ENCODE peak calls at places on chromosomes 1 and 21, in four cellular contexts. I, U, H and J are unnamed samples.

GRCh38 chr21:32411366-32412161 is 942 bp upstream of the EVA1C start:
- DNase-seq in I (peak), U (no peak), H (peak), J (peak)

GRCh38 chr1:226989081-226989747 is 49.1 kb downstream of the COQ8A start:
- DNase-seq in I (no peak), U (no peak), H (no peak), J (no peak)

GRCh38 chr1:5477716-5478115 is 514.5 kb downstream of the NPHP4 start:
- DNase-seq in I (no peak), U (no peak), H (no peak), J (no peak)

GRCh38 chr1:213070399-213070798 is 19.4 kb downstream of the RPS6KC1 start:
- DNase-seq in I (peak), U (peak), H (peak), J (no peak)

GRCh38 chr21:32007461-32007860 is 134.6 kb downstream of the HUNK start:
- DNase-seq in I (no peak), U (no peak), H (no peak), J (no peak)

GRCh38 chr1:116128669-116129068 is 17.5 kb downstream of the MAB21L3 start:
- DNase-seq in I (no peak), U (no peak), H (no peak), J (no peak)

GRCh38 chr1:151617995-151618394 is 6.1 kb downstream of the SNX27 start:
- DNase-seq in I (no peak), U (no peak), H (no peak), J (no peak)

GRCh38 chr1:63915121-63915520 is 141.3 kb downstream of the ROR1 start:
- DNase-seq in I (no peak), U (peak), H (peak), J (no peak)

GRCh38 chr1:3606779-3607702 is 4.3 kb downstream of the MEGF6 start:
- DNase-seq in I (no peak), U (no peak), H (no peak), J (no peak)

GRCh38 chr21:24840287-24840686 is 767.0 kb downstream of the MRPL39 start:
- DNase-seq in I (no peak), U (no peak), H (no peak), J (peak)

GRCh38 chr1:44677201-44677520 is 2.6 kb downstream of the ARMH1 start:
- DNase-seq in I (peak), U (peak), H (peak), J (no peak)

GRCh38 chr1:1889090-1889750 is 1.7 kb downstream of the GNB1 start:
- DNase-seq in I (no peak), U (no peak), H (no peak), J (no peak)

GRCh38 chr1:30650038-30650958 is 73.1 kb downstream of the MATN1 start:
- DNase-seq in I (no peak), U (no peak), H (peak), J (no peak)

GRCh38 chr1:150703427-150703826 is 6.5 kb upstream of the GOLPH3L start:
- DNase-seq in I (no peak), U (no peak), H (no peak), J (no peak)

GRCh38 chr1:193438771-193439170 is 252.4 kb upstream of the B3GALT2 start:
- DNase-seq in I (no peak), U (no peak), H (no peak), J (no peak)

GRCh38 chr1:54993140-54993539 is 5.6 kb upstream of the BSND start:
- DNase-seq in I (no peak), U (no peak), H (no peak), J (no peak)

GRCh38 chr1:207938016-207938415 is 27.1 kb upstream of the CD34 start:
- DNase-seq in I (no peak), U (peak), H (no peak), J (no peak)

GRCh38 chr1:10694274-10694632 is 102.2 kb downstream of the CASZ1 start:
- DNase-seq in I (no peak), U (no peak), H (no peak), J (no peak)

GRCh38 chr1:154849645-154850131 is 20.4 kb downstream of the KCNN3 start:
- DNase-seq in I (no peak), U (no peak), H (no peak), J (no peak)

GRCh38 chr1:44660176-44660575 is 14.1 kb downstream of the TMEM53 start:
- DNase-seq in I (no peak), U (no peak), H (peak), J (no peak)

GRCh38 chr1:3019516-3020051 is 1.7 kb upstream of the ACTRT2 start:
- DNase-seq in I (no peak), U (no peak), H (no peak), J (no peak)

GRCh38 chr21:39051561-39051949 is 131.7 kb downstream of the PSMG1 start:
- DNase-seq in I (no peak), U (no peak), H (no peak), J (no peak)

GRCh38 chr1:244964112-244964971 is 100.0 kb upstream of the HNRNPU start:
- DNase-seq in I (no peak), U (peak), H (peak), J (no peak)

GRCh38 chr1:213623862-213624261 is 363.9 kb upstream of the PROX1 start:
- DNase-seq in I (no peak), U (no peak), H (no peak), J (no peak)

GRCh38 chr21:40143822-40144525 is 276.7 kb downstream of the PCP4 start:
- DNase-seq in I (peak), U (peak), H (peak), J (peak)

GRCh38 chr21:42047821-42048613 is 23.1 kb upstream of the UMODL1 start:
- DNase-seq in I (no peak), U (no peak), H (no peak), J (no peak)

GRCh38 chr1:75134939-75135828 is 996 bp downstream of the LHX8 start:
- DNase-seq in I (no peak), U (no peak), H (peak), J (peak)

GRCh38 chr1:204317170-204317569 is 42.6 kb downstream of the PLEKHA6 start:
- DNase-seq in I (no peak), U (no peak), H (no peak), J (no peak)

GRCh38 chr21:16420086-16420724 is 690.4 kb downstream of the USP25 start:
- DNase-seq in I (no peak), U (peak), H (peak), J (no peak)

GRCh38 chr1:34863501-34863900 is 4.0 kb upstream of the SMIM12 start:
- DNase-seq in I (no peak), U (no peak), H (no peak), J (no peak)

GRCh38 chr1:26015358-26015757 is 6.2 kb upstream of the EXTL1 start:
- DNase-seq in I (no peak), U (peak), H (no peak), J (no peak)

GRCh38 chr1:8937701-8938100 is 8.0 kb upstream of the CA6 start:
- DNase-seq in I (no peak), U (no peak), H (no peak), J (no peak)

DNA sequence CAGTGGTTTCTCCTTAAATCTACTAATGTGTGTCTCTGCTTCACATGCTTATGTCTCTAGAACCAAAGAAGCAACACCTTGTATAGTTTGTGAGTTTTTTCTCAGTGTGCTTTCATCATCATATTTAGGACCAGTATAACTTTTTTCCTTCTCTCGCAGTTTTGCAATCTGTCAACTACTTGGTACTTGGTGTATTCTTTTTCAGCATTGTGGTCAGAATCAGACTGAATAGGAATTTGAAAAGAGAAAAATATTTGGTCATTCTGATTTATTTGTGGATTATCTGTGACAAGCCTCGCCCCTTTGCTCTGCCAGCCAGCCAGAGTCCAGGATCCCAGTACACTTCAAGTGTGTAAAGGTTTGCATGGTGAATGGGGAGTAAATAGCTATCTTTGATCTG is 122.3 kb downstream of the C1orf21 start:
- DNase-seq in I (no peak), U (no peak), H (no peak), J (no peak)
- TF ChIP-seq FOXJ3 in I (no peak), U (no peak), H (no peak), J (no peak)

DNA sequence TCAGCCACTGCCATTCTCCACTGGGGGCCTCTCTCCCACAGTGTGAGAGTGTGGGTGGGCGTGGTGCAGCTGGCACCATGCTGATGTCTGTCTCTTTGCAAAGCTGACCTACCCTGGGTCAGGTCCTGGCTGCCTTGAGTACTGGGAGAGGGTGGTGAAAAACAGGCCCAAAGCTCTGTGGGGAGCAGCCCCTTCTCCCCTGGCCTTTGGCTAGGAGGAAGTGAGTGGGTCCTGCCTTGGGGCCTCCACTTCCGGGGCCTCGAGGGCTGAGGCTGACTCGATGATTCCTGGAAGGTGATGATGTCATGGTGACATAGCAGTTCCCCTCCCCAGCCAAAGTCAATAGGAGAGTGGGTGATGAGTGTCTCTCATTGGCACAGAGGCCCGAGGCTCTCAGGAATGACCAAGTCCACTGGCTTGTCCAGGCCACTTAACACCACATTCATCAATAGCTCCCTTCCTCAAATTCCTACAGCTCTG is 53.0 kb downstream of the IER5 start:
- DNase-seq in I (peak), U (no peak), H (no peak), J (no peak)
- TF ChIP-seq USF2 in I (no peak), U (no peak), H (no peak), J (no peak)

GRCh38 chr1:187840557-187840956 is 1011.8 kb downstream of the PLA2G4A start:
- DNase-seq in I (no peak), U (no peak), H (no peak), J (no peak)

GRCh38 chr1:187839873-187840272 is 1011.1 kb downstream of the PLA2G4A start:
- DNase-seq in I (no peak), U (no peak), H (no peak), J (no peak)

GRCh38 chr1:187838335-187839293 is 1009.9 kb downstream of the PLA2G4A start:
- DNase-seq in I (no peak), U (no peak), H (no peak), J (no peak)

GRCh38 chr1:187844313-187844712 is 1015.6 kb downstream of the PLA2G4A start:
- DNase-seq in I (no peak), U (no peak), H (no peak), J (no peak)

GRCh38 chr1:187842406-187843165 is 1013.8 kb downstream of the PLA2G4A start:
- DNase-seq in I (no peak), U (no peak), H (no peak), J (no peak)
- TF ChIP-seq FOXJ3 in I (no peak), U (no peak), H (no peak), J (no peak)

DNA sequence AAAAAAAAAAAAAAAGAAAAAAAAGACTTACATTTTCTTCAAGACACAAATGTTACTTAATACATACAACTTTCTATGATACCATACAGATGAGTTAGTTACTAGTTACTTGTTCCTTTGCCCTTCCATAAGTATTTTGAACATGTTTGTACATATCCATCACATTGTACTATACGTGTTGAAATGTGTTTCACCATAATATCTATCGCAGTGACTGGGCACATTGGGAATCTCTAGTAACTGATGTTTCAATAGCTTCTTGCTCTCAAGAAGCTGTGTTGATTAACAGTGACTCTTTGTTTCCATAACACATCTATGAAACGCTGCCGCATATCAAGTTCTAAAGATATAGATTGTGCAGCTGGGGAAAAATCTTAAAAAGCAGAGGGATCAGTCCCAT is 42.9 kb downstream of the KLHL20 start:
- DNase-seq in I (no peak), U (no peak), H (no peak), J (no peak)
- TF ChIP-seq USF2 in I (no peak), U (no peak), H (no peak), J (no peak)

GRCh38 chr1:202982715-202983435 is 15.8 kb upstream of the CYB5R1 start:
- DNase-seq in I (no peak), U (no peak), H (no peak), J (no peak)

GRCh38 chr1:202981939-202982338 is 14.9 kb upstream of the CYB5R1 start:
- DNase-seq in I (peak), U (no peak), H (no peak), J (no peak)

GRCh38 chr1:202991112-202991511 is 16.1 kb upstream of the TMEM183A start:
- DNase-seq in I (no peak), U (no peak), H (no peak), J (no peak)

GRCh38 chr1:202987922-202988583 is 19.1 kb upstream of the TMEM183A start:
- DNase-seq in I (no peak), U (no peak), H (no peak), J (no peak)

GRCh38 chr1:202987255-202987654 is 19.9 kb upstream of the TMEM183A start:
- DNase-seq in I (no peak), U (no peak), H (no peak), J (no peak)
- TF ChIP-seq FOXJ3 in I (no peak), U (no peak), H (no peak), J (no peak)

GRCh38 chr1:181094813-181095212 is 6.3 kb downstream of the IER5 start:
- DNase-seq in I (no peak), U (no peak), H (no peak), J (no peak)

GRCh38 chr1:181095763-181096184 is 7.3 kb downstream of the IER5 start:
- DNase-seq in I (no peak), U (no peak), H (no peak), J (no peak)

GRCh38 chr1:181095260-181095659 is 6.8 kb downstream of the IER5 start:
- DNase-seq in I (no peak), U (no peak), H (no peak), J (no peak)

GRCh38 chr1:181099152-181100014 is 10.9 kb downstream of the IER5 start:
- DNase-seq in I (no peak), U (no peak), H (no peak), J (no peak)

DNA sequence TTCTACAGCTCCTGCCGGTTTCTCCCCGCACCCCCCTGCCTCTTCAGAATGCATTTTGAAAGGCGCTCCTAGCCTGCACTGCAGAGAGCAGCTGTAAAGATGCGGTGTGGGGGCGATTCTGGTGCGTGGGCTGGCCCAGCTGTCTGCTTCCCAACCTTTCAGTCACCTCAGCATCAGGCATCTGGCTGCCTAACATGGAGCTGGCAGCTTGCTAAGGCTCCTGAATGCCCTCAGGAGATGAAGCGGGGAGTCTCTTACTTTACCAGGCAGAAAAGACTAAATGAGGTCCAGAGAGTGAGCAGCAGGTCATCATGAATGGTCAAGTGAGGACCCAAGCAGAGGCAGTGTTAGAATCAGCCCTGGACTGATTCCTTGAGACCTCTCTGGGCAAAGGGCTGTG is 8.7 kb downstream of the IER5 start:
- DNase-seq in I (no peak), U (no peak), H (peak), J (no peak)
- TF ChIP-seq USF2 in I (no peak), U (no peak), H (no peak), J (no peak)

GRCh38 chr21:28391938-28392337 is 600.7 kb downstream of the LTN1 start:
- DNase-seq in I (no peak), U (no peak), H (no peak), J (no peak)

GRCh38 chr21:28397040-28397439 is 595.6 kb downstream of the LTN1 start:
- DNase-seq in I (no peak), U (no peak), H (no peak), J (no peak)

GRCh38 chr21:28393279-28393678 is 599.4 kb downstream of the LTN1 start:
- DNase-seq in I (no peak), U (no peak), H (no peak), J (no peak)

GRCh38 chr21:28396421-28396820 is 596.3 kb downstream of the LTN1 start:
- DNase-seq in I (no peak), U (no peak), H (no peak), J (no peak)

GRCh38 chr21:28392436-28392835 is 600.2 kb downstream of the LTN1 start:
- DNase-seq in I (no peak), U (no peak), H (no peak), J (no peak)
- TF ChIP-seq FOXJ3 in I (no peak), U (no peak), H (no peak), J (no peak)

DNA sequence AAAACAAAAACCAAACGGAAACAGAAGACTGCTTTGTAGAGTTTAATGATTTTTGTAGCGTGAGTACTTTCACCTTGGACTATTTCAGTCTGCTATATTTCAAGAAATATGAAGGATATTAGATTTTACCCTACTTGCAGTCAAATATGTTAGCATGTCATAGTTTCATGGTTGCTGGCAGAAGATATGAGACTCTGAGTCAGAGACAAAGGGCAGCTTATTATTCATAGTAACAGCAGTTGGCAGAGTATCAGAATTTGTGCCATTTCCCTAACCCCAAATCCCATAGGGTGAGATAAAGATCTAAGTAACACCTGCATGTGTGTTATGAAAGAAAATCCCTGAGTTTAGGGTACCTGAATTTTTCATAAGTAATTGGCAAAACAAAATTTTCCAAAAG is 729.1 kb upstream of the BRINP3 start:
- DNase-seq in I (no peak), U (no peak), H (no peak), J (no peak)
- TF ChIP-seq USF2 in I (no peak), U (no peak), H (no peak), J (no peak)

GRCh38 chr1:95035536-95035935 is 37.2 kb downstream of the ALG14 start:
- DNase-seq in I (no peak), U (no peak), H (no peak), J (no peak)
- TF ChIP-seq FOXJ3 in I (no peak), U (no peak), H (no peak), J (no peak)